ENCODE peak calls at places on chromosomes 1 and 21, in six cellular contexts. J, I, V, Y, W and B are unnamed samples.
A peak's percentile ranks its signal among the peaks of the same experiment; 100 is the strongest.

GRCh38 chr1:154263465-154264332 is 8.7 kb upstream of the HAX1 start:
- DNase-seq in V (no peak), I (no peak), Y (no peak), J (no peak), W (no peak), B (no peak)

GRCh38 chr1:186188736-186189135 is 186.3 kb downstream of the TPR start:
- DNase-seq in V (no peak), J (no peak), Y (no peak), W (no peak), I (no peak), B (no peak)

GRCh38 chr1:187409341-187409740 is 580.6 kb downstream of the PLA2G4A start:
- DNase-seq in Y (no peak), I (no peak), J (no peak), W (no peak), V (no peak), B (no peak)

GRCh38 chr1:221098462-221099406 is 219.5 kb downstream of the HLX start:
- DNase-seq in I (no peak), Y (no peak), J (peak; percentile 13), W (no peak), V (no peak), B (no peak)

GRCh38 chr1:60990719-60991100 is 91.7 kb upstream of the NFIA start:
- DNase-seq in Y (no peak), J (no peak), V (no peak), I (no peak), W (no peak), B (no peak)

GRCh38 chr1:179168526-179168925 is 61.0 kb downstream of the ABL2 start:
- DNase-seq in I (no peak), Y (no peak), W (no peak), J (no peak), V (no peak), B (no peak)

GRCh38 chr1:44676484-44677200 is 2.1 kb downstream of the ARMH1 start:
- DNase-seq in Y (no peak), J (no peak), W (no peak), I (no peak), V (no peak), B (no peak)

GRCh38 chr1:157580179-157580827 is 17.6 kb downstream of the FCRL4 start:
- DNase-seq in V (no peak), I (peak; percentile 68), W (no peak), J (no peak), Y (peak; percentile 88), B (no peak)

GRCh38 chr1:26278835-26279597 is 870 bp upstream of the SH3BGRL3 start:
- DNase-seq in Y (no peak), V (no peak), I (no peak), W (no peak), J (no peak), B (no peak)

GRCh38 chr1:49627781-49628180 is 396.0 kb downstream of the AGBL4 start:
- DNase-seq in J (no peak), I (no peak), V (no peak), W (no peak), Y (no peak), B (no peak)

GRCh38 chr1:28456078-28456477 is 49.8 kb upstream of the RCC1 start:
- DNase-seq in J (no peak), W (no peak), I (peak; percentile 65), Y (no peak), V (no peak), B (no peak)

GRCh38 chr1:33298623-33299277 is 22.1 kb downstream of the A3GALT2 start:
- DNase-seq in Y (peak; percentile 72), I (peak; percentile 69), W (peak; percentile 85), V (peak; percentile 73), J (peak; percentile 91), B (no peak)

GRCh38 chr1:92476071-92476607 is 10.6 kb downstream of the GFI1 start:
- DNase-seq in I (no peak), W (no peak), J (no peak), V (no peak), Y (no peak), B (no peak)

GRCh38 chr1:238653693-238654321 is 732.6 kb upstream of the CHRM3 start:
- DNase-seq in Y (no peak), I (no peak), V (no peak), J (no peak), W (no peak), B (no peak)

GRCh38 chr1:208203127-208203847 is 40.9 kb downstream of the PLXNA2 start:
- DNase-seq in W (no peak), Y (no peak), I (peak; percentile 69), J (peak; percentile 79), V (peak; percentile 65), B (no peak)

GRCh38 chr1:33086384-33086850 is 5.5 kb downstream of the AZIN2 start:
- DNase-seq in I (peak; percentile 63), Y (peak; percentile 90), V (peak; percentile 74), W (peak; percentile 87), J (no peak), B (peak; percentile 56)

GRCh38 chr1:44926311-44926781 is 60.0 kb downstream of the EIF2B3 start:
- DNase-seq in V (no peak), W (no peak), I (no peak), J (no peak), Y (no peak), B (no peak)

GRCh38 chr1:2474933-2475371 is 1.1 kb upstream of the PLCH2 start:
- DNase-seq in W (no peak), I (no peak), Y (no peak), V (no peak), J (no peak), B (no peak)

GRCh38 chr1:24551910-24552571 is 3.8 kb upstream of the NCMAP start:
- DNase-seq in V (no peak), Y (no peak), J (no peak), I (no peak), W (no peak), B (no peak)

GRCh38 chr1:208112380-208112779 is 131.8 kb downstream of the PLXNA2 start:
- DNase-seq in Y (no peak), V (no peak), W (no peak), J (no peak), I (no peak), B (no peak)

GRCh38 chr1:51253691-51254090 is 17.6 kb downstream of the RNF11 start:
- DNase-seq in Y (no peak), J (no peak), W (no peak), I (no peak), V (no peak), B (no peak)

GRCh38 chr1:207049054-207049453 is 2.0 kb downstream of the YOD1 start:
- DNase-seq in W (no peak), Y (no peak), J (no peak), V (no peak), I (no peak), B (no peak)

GRCh38 chr21:43644609-43645008 is 14.7 kb downstream of the HSF2BP start:
- DNase-seq in I (no peak), W (no peak), J (no peak), V (no peak), Y (no peak), B (no peak)

GRCh38 chr1:54329337-54329954 is 76.7 kb downstream of the SSBP3 start:
- DNase-seq in V (no peak), I (no peak), W (no peak), Y (no peak), J (no peak), B (no peak)

GRCh38 chr1:203025721-203026665 is at the start of gene PPFIA4:
- DNase-seq in V (peak; percentile 89), I (peak; percentile 92), J (peak; percentile 97), Y (peak; percentile 89), W (peak; percentile 93), B (peak; percentile 85)

GRCh38 chr1:237677979-237678378 is 212.7 kb downstream of the ZP4 start:
- DNase-seq in J (no peak), V (no peak), I (peak; percentile 3), Y (no peak), W (no peak), B (no peak)

GRCh38 chr1:219317762-219318353 is 144.2 kb downstream of the LYPLAL1 start:
- DNase-seq in I (peak; percentile 19), W (no peak), V (no peak), Y (peak; percentile 42), J (no peak), B (no peak)

GRCh38 chr21:17742940-17743592 is 76.1 kb downstream of the C21orf91 start:
- DNase-seq in W (no peak), Y (no peak), J (no peak), V (no peak), I (no peak), B (no peak)

GRCh38 chr21:17742181-17742580 is 77.0 kb downstream of the C21orf91 start:
- DNase-seq in I (no peak), V (no peak), Y (no peak), J (no peak), W (no peak), B (no peak)

GRCh38 chr21:17733209-17733608 is 85.9 kb downstream of the C21orf91 start:
- DNase-seq in J (no peak), V (no peak), I (no peak), W (no peak), Y (no peak), B (no peak)

GRCh38 chr21:17736072-17736471 is 83.1 kb downstream of the C21orf91 start:
- DNase-seq in J (no peak), I (no peak), W (no peak), Y (no peak), V (no peak), B (no peak)

DNA sequence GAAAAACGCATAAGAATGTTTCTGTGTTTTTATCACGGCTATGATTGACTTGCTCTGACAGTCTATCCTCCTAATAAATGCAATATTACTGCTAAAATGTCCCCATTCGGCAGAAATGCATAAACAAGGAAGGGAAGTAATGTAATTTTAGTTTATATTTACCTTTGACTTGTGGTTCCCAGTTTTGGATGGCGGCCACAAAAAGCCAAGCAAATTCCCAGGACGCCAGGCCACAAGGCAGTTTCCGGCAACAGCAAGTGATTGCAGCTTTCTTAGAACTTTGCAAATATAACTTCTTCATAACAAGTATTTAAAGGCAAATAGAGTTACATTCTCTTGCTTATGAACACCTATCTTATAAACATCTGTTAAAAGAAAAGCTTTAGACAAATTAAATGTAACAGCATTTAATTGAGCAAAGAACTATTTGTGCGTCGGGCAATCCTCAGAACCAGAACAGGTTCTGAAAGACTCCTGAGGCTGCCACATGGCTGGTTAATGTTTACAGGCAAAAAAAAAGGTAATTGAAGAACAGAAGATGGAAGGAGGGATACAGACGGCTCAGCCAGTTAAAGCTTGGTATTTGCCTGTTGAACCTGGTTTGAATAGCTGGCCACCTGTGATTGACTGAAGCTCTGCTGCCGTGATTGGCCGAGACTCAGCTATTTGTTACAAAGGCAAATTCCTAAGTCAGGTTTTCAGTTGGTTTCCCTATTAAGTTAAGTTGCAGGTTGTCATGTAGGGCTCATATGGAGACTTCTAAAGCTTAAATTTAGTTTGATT is 80.8 kb downstream of the C21orf91 start:
- DNase-seq in J (no peak), Y (no peak), I (no peak), W (no peak), V (no peak), B (no peak)
- H3K4me1 ChIP-seq in J (no peaks in the 10 kb centered on the region), Y (no peaks in the 10 kb centered on the region), I (no peaks in the 10 kb centered on the region), W (no peaks in the 10 kb centered on the region), V (peaks cover 8% of the 10 kb centered on the region), B (no peaks in the 10 kb centered on the region)

GRCh38 chr21:33655591-33656221 is 13.4 kb downstream of the ITSN1 start:
- DNase-seq in W (no peak), Y (peak; percentile 74), V (no peak), I (peak; percentile 53), J (no peak), B (no peak)
- H3K4me1 ChIP-seq in W (peaks cover 52% of the 10 kb centered on the region), Y (peaks cover 9% of the 10 kb centered on the region), V (peaks cover 79% of the 10 kb centered on the region), I (peaks cover 13% of the 10 kb centered on the region), J (no peaks in the 10 kb centered on the region), B (peaks cover 23% of the 10 kb centered on the region)

GRCh38 chr1:112267929-112268328 is 128.1 kb upstream of the CTTNBP2NL start:
- DNase-seq in I (no peak), J (no peak), W (peak; percentile 73), V (peak; percentile 45), Y (no peak), B (peak; percentile 55)
- H3K4me1 ChIP-seq in I (no peaks in the 10 kb centered on the region), J (peaks cover 4% of the 10 kb centered on the region), W (no peaks in the 10 kb centered on the region), V (peaks cover 54% of the 10 kb centered on the region), Y (no peaks in the 10 kb centered on the region), B (peaks cover 22% of the 10 kb centered on the region)

GRCh38 chr1:235073968-235074334 is 54.7 kb downstream of the TOMM20 start:
- DNase-seq in J (peak; percentile 83), W (no peak), I (no peak), V (no peak), Y (no peak), B (no peak)
- H3K4me1 ChIP-seq in J (peaks cover 30% of the 10 kb centered on the region), W (peaks cover 39% of the 10 kb centered on the region), I (no peaks in the 10 kb centered on the region), V (peaks cover 68% of the 10 kb centered on the region), Y (peaks cover 12% of the 10 kb centered on the region), B (peaks cover 78% of the 10 kb centered on the region)